ENCODE peak calls at places on chromosome 6, in nine cellular contexts. D, A, K, Q, B, Y, T, M and O are unnamed samples.

GRCh38 chr6:37919417-37920157 is 100.1 kb downstream of the ZFAND3 start:
- DNase-seq in D (no peak), A (no peak), K (no peak), Q (no peak), B (peak; percentile 13), Y (no peak), T (no peak), M (no peak), O (no peak)

GRCh38 chr6:161210857-161211256 is 63.0 kb downstream of the AGPAT4 start:
- DNase-seq in D (no peak), A (no peak), K (no peak), Q (no peak), B (no peak), Y (no peak), T (no peak), M (no peak), O (no peak)

GRCh38 chr6:112310439-112311154 is 36.5 kb upstream of the RFPL4B start:
- DNase-seq in D (no peak), A (no peak), K (no peak), Q (no peak), B (no peak), Y (no peak), T (no peak), M (no peak), O (no peak)

GRCh38 chr6:165317723-165318122 is 8.3 kb upstream of the C6orf118 start:
- DNase-seq in D (no peak), A (no peak), K (no peak), Q (no peak), B (no peak), Y (no peak), T (no peak), M (no peak), O (no peak)

GRCh38 chr6:149855040-149855654 is 9.0 kb downstream of the LRP11 start:
- DNase-seq in D (no peak), A (peak; percentile 93), K (no peak), Q (no peak), B (peak; percentile 92), Y (no peak), T (peak; percentile 70), M (peak; percentile 97), O (no peak)

GRCh38 chr6:44500074-44500473 is 112.6 kb downstream of the CDC5L start:
- DNase-seq in D (no peak), A (no peak), K (no peak), Q (no peak), B (no peak), Y (peak; percentile 62), T (no peak), M (no peak), O (no peak)

GRCh38 chr6:138987299-138987642 is 782 bp downstream of the REPS1 start:
- DNase-seq in D (no peak), A (no peak), K (peak; percentile 22), Q (no peak), B (no peak), Y (peak; percentile 86), T (peak; percentile 6), M (no peak), O (no peak)

GRCh38 chr6:32153835-32154513 is at the start of gene PPT2:
- DNase-seq in D (peak; percentile 54), A (peak; percentile 89), K (peak; percentile 69), Q (peak; percentile 73), B (peak; percentile 93), Y (peak; percentile 98), T (peak; percentile 87), M (peak; percentile 88), O (peak; percentile 75)

GRCh38 chr6:10146723-10147451 is 268.0 kb downstream of the TFAP2A start:
- DNase-seq in D (no peak), A (peak; percentile 49), K (no peak), Q (no peak), B (peak; percentile 45), Y (peak; percentile 72), T (peak; percentile 26), M (peak; percentile 71), O (no peak)

GRCh38 chr6:44475779-44476434 is 88.4 kb downstream of the CDC5L start:
- DNase-seq in D (peak; percentile 63), A (peak; percentile 90), K (peak; percentile 69), Q (peak; percentile 41), B (peak; percentile 48), Y (peak; percentile 95), T (peak; percentile 97), M (peak; percentile 82), O (peak; percentile 97)

GRCh38 chr6:127938701-127939100 is 37.8 kb upstream of the THEMIS start:
- DNase-seq in D (no peak), A (peak; percentile 71), K (no peak), Q (no peak), B (peak; percentile 52), Y (no peak), T (no peak), M (peak; percentile 38), O (no peak)

DNA sequence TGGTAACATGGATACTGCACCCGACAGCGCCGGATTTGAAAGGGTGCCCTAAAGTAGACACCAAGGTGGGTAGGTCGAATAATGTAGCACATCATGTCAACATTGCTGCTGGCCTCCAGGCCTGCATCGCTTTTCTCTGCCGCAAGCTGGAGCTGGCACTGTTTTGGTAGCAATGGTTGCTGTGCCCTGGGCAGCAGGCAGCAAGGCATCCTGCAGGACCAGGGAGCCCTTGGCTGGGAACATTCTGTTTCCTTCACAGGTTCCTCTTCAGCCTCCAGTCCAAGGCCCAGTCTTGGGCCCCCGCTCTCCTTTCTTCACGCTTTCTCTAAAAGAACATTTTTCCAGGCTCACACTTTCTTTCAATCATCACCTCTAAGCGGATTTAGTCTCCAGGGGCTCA is 365.8 kb upstream of the JARID2 start:
- DNase-seq in D (no peak), A (no peak), K (no peak), Q (no peak), B (no peak), Y (no peak), T (no peak), M (no peak), O (no peak)
- TF ChIP-seq CTCF in D (no peak), A (no peak), K (no peak), Q (no peak), B (no peak), Y (no peak), T (no peak), M (no peak), O (no peak)

DNA sequence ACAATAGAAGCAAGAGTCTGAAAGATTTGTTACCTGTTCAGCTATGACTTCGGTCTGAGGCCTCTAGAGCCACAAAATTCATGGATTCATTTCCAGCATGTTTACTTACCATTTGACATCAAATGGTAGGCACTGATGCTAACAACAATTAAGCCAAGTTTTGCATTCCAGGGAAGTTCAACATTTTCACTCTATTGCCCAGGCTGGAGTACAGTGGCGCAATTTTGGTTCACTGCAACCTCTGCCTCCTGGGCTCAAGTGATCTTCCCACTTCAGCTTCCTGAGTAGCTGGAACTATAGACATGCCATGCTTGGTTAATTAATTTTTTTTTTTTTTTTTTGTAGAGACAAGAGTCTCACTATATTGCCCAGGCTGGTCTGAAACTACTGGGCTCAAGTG is 114.1 kb upstream of the SGK1 start:
- DNase-seq in D (no peak), A (no peak), K (no peak), Q (no peak), B (no peak), Y (no peak), T (no peak), M (no peak), O (no peak)
- TF ChIP-seq CTCF in D (no peak), A (no peak), K (no peak), Q (no peak), B (no peak), Y (no peak), T (no peak), M (no peak), O (no peak)

GRCh38 chr6:126174697-126175096 is 165.2 kb upstream of the CENPW start:
- DNase-seq in D (no peak), A (no peak), K (no peak), Q (no peak), B (no peak), Y (no peak), T (no peak), M (no peak), O (no peak)

GRCh38 chr6:126170875-126171489 is 168.9 kb upstream of the CENPW start:
- DNase-seq in D (no peak), A (peak; percentile 59), K (no peak), Q (no peak), B (no peak), Y (no peak), T (peak; percentile 17), M (peak; percentile 45), O (no peak)

GRCh38 chr6:126172151-126172550 is 167.8 kb upstream of the CENPW start:
- DNase-seq in D (no peak), A (no peak), K (no peak), Q (no peak), B (no peak), Y (no peak), T (no peak), M (no peak), O (no peak)

GRCh38 chr6:126167726-126168125 is 172.2 kb upstream of the CENPW start:
- DNase-seq in D (no peak), A (no peak), K (no peak), Q (no peak), B (no peak), Y (no peak), T (no peak), M (no peak), O (no peak)

GRCh38 chr6:126170433-126170832 is 169.5 kb upstream of the CENPW start:
- DNase-seq in D (no peak), A (no peak), K (no peak), Q (no peak), B (no peak), Y (no peak), T (no peak), M (no peak), O (no peak)
- TF ChIP-seq CTCF in D (no peak), A (no peak), K (no peak), Q (no peak), B (no peak), Y (no peak), T (no peak), M (no peak), O (no peak)

DNA sequence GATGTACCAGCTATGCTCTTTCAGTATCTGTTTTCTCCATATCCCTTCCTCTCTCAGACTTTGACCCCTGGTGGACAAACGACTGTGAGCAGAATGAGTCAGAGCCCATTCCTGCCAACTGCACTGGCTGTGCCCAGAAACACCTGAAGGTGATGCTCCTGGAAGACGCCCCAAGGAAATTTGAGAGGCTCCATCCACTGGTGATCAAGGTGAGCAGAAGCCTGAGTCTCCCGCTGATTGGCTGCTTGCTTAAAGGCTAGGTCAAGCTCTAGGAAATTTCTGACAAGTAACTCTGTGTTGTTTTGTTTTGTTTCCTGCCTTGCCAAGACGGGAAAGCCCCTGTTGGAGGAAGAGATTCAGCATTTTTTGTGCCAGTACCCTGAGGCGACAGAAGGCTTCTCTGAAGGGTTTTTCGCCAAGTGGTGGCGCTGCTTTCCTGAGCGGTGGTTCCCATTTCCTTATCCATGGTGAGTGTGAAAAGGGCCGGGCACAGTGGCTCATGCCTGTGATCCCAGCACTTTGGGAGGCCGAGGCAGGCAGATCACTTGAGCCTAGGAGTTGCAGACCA is 28.6 kb downstream of the C6orf89 start:
- DNase-seq in D (no peak), A (peak; percentile 99), K (no peak), Q (no peak), B (no peak), Y (no peak), T (peak; percentile 88), M (peak; percentile 96), O (no peak)
- TF ChIP-seq CTCF in D (no peak), A (peak; percentile 63), K (no peak), Q (no peak), B (peak; percentile 61), Y (no peak), T (peak; percentile 47), M (peak; percentile 42), O (peak; percentile 2)